ENCODE peak calls at places on chromosomes 4 and X, in five cellular contexts. One of them, this sample, is unnamed.

GRCh38 chrX:154028502-154029184 is 8.9 kb upstream of the IRAK1 start:
- DNase-seq in AG09309: no peak
- DNase-seq in GM13976: no peak
- DNase-seq in epithelial cell of esophagus: no peak
- DNase-seq in mammary epithelial cell: no peak
- DNase-seq in this sample: no peak

GRCh38 chr4:180356766-180357165 is 1886.4 kb upstream of the TENM3 start:
- DNase-seq in AG09309: no peak
- DNase-seq in GM13976: no peak
- DNase-seq in epithelial cell of esophagus: no peak
- DNase-seq in mammary epithelial cell: no peak
- DNase-seq in this sample: no peak

GRCh38 chr4:6986067-6986780 is 56.9 kb upstream of the TADA2B start:
- DNase-seq in AG09309: no peak
- DNase-seq in GM13976: no peak
- DNase-seq in epithelial cell of esophagus: peak
- DNase-seq in mammary epithelial cell: peak
- DNase-seq in this sample: no peak

GRCh38 chrX:55011294-55011693 is 11.1 kb downstream of the APEX2 start:
- DNase-seq in AG09309: no peak
- DNase-seq in GM13976: no peak
- DNase-seq in epithelial cell of esophagus: no peak
- DNase-seq in mammary epithelial cell: no peak
- DNase-seq in this sample: no peak

GRCh38 chr4:149017022-149017734 is 575.0 kb upstream of the NR3C2 start:
- DNase-seq in AG09309: no peak
- DNase-seq in GM13976: no peak
- DNase-seq in epithelial cell of esophagus: no peak
- DNase-seq in mammary epithelial cell: no peak
- DNase-seq in this sample: no peak

GRCh38 chr4:94171616-94172015 is 36.0 kb upstream of the SMARCAD1 start:
- DNase-seq in AG09309: no peak
- DNase-seq in GM13976: no peak
- DNase-seq in epithelial cell of esophagus: no peak
- DNase-seq in mammary epithelial cell: no peak
- DNase-seq in this sample: no peak

GRCh38 chrX:113675278-113675677 is 834.6 kb upstream of the AMOT start:
- DNase-seq in AG09309: no peak
- DNase-seq in GM13976: no peak
- DNase-seq in epithelial cell of esophagus: peak
- DNase-seq in mammary epithelial cell: peak
- DNase-seq in this sample: no peak

GRCh38 chr4:148515248-148515647 is 73.0 kb upstream of the NR3C2 start:
- DNase-seq in AG09309: no peak
- DNase-seq in GM13976: no peak
- DNase-seq in epithelial cell of esophagus: peak
- DNase-seq in mammary epithelial cell: peak
- DNase-seq in this sample: no peak

GRCh38 chr4:136864580-136865185 is 667.6 kb downstream of the PCDH18 start:
- DNase-seq in AG09309: peak
- DNase-seq in GM13976: peak
- DNase-seq in epithelial cell of esophagus: peak
- DNase-seq in mammary epithelial cell: peak
- DNase-seq in this sample: no peak

GRCh38 chrX:9285342-9285771 is 179.5 kb upstream of the TBL1X start:
- DNase-seq in AG09309: no peak
- DNase-seq in GM13976: no peak
- DNase-seq in epithelial cell of esophagus: no peak
- DNase-seq in mammary epithelial cell: no peak
- DNase-seq in this sample: no peak

GRCh38 chr4:112766422-112766821 is 129.5 kb downstream of the LARP7 start:
- DNase-seq in AG09309: peak
- DNase-seq in GM13976: peak
- DNase-seq in epithelial cell of esophagus: peak
- DNase-seq in mammary epithelial cell: peak
- DNase-seq in this sample: no peak

GRCh38 chr4:138644322-138644721 is 371.3 kb upstream of the NOCT start:
- DNase-seq in AG09309: no peak
- DNase-seq in GM13976: no peak
- DNase-seq in epithelial cell of esophagus: no peak
- DNase-seq in mammary epithelial cell: no peak
- DNase-seq in this sample: no peak

GRCh38 chrX:26788402-26788998 is 572.5 kb downstream of the MAGEB5 start:
- DNase-seq in AG09309: no peak
- DNase-seq in GM13976: no peak
- DNase-seq in epithelial cell of esophagus: peak
- DNase-seq in mammary epithelial cell: no peak
- DNase-seq in this sample: no peak

DNA sequence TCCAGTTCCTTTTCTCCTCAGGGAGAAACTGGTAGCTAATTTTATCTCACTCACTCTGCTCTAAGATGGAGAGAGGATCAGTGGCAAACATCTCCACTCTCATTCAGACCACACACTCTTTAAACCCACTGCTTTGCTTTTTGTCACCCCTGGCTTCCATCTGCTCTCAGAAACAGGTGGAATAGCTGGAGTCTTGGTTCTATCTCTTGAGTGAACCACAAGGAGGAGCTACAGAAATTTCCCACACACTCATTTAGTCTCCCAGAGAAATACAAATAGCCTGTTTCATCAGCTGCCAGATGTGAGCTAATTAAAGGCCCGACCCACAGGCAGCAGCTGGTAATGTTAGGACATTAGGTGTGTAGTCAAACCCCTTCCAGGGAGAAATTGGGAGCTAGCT is 96.6 kb downstream of the STPG2 start:
- DNase-seq in AG09309: no peak
- DNase-seq in GM13976: no peak
- DNase-seq in epithelial cell of esophagus: peak
- DNase-seq in mammary epithelial cell: peak
- DNase-seq in this sample: no peak
- TF ChIP-seq CTCF in AG09309: no peak
- TF ChIP-seq CTCF in GM13976: no peak
- TF ChIP-seq CTCF in epithelial cell of esophagus: no peak
- TF ChIP-seq CTCF in mammary epithelial cell: no peak
- TF ChIP-seq CTCF in this sample: no peak

GRCh38 chrX:41457618-41458192 is 10.6 kb downstream of the NYX start:
- DNase-seq in AG09309: no peak
- DNase-seq in GM13976: no peak
- DNase-seq in epithelial cell of esophagus: no peak
- DNase-seq in mammary epithelial cell: no peak
- DNase-seq in this sample: no peak
- TF ChIP-seq CTCF in AG09309: peak
- TF ChIP-seq CTCF in GM13976: no peak
- TF ChIP-seq CTCF in epithelial cell of esophagus: no peak
- TF ChIP-seq CTCF in mammary epithelial cell: peak
- TF ChIP-seq CTCF in this sample: peak

DNA sequence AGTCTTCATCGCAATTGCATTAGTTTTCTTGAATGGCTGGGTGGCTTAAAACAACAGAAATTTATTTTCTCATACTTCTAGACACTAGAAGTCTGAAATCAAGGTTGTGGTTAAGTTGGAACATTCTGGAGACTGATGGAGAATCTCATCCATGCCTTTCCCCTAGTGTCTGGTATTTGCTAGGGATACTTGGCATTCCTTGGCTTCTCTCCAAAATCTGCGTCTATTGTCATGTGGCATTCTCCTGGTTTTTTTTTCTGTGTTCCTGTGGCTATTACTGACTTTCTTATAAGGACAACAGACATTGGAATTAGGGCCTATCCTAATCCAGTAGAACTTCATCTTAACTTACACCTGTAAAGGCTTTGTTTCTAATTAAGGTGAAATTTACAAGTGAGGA is 272.8 kb upstream of the EPHA5 start:
- DNase-seq in AG09309: peak
- DNase-seq in GM13976: no peak
- DNase-seq in epithelial cell of esophagus: peak
- DNase-seq in mammary epithelial cell: peak
- DNase-seq in this sample: no peak
- TF ChIP-seq CTCF in AG09309: no peak
- TF ChIP-seq CTCF in GM13976: no peak
- TF ChIP-seq CTCF in epithelial cell of esophagus: peak
- TF ChIP-seq CTCF in mammary epithelial cell: peak
- TF ChIP-seq CTCF in this sample: no peak

GRCh38 chr4:154744341-154744948 is 645 bp downstream of the LRAT start:
- DNase-seq in AG09309: no peak
- DNase-seq in GM13976: no peak
- DNase-seq in epithelial cell of esophagus: no peak
- DNase-seq in mammary epithelial cell: no peak
- DNase-seq in this sample: no peak

GRCh38 chr4:154741131-154741530 is 2.7 kb upstream of the LRAT start:
- DNase-seq in AG09309: no peak
- DNase-seq in GM13976: no peak
- DNase-seq in epithelial cell of esophagus: no peak
- DNase-seq in mammary epithelial cell: no peak
- DNase-seq in this sample: no peak

GRCh38 chr4:154740462-154740861 is 3.3 kb upstream of the LRAT start:
- DNase-seq in AG09309: no peak
- DNase-seq in GM13976: no peak
- DNase-seq in epithelial cell of esophagus: no peak
- DNase-seq in mammary epithelial cell: no peak
- DNase-seq in this sample: no peak

GRCh38 chr4:154741877-154742851 is 1.6 kb upstream of the LRAT start:
- DNase-seq in AG09309: no peak
- DNase-seq in GM13976: peak
- DNase-seq in epithelial cell of esophagus: no peak
- DNase-seq in mammary epithelial cell: no peak
- DNase-seq in this sample: no peak

DNA sequence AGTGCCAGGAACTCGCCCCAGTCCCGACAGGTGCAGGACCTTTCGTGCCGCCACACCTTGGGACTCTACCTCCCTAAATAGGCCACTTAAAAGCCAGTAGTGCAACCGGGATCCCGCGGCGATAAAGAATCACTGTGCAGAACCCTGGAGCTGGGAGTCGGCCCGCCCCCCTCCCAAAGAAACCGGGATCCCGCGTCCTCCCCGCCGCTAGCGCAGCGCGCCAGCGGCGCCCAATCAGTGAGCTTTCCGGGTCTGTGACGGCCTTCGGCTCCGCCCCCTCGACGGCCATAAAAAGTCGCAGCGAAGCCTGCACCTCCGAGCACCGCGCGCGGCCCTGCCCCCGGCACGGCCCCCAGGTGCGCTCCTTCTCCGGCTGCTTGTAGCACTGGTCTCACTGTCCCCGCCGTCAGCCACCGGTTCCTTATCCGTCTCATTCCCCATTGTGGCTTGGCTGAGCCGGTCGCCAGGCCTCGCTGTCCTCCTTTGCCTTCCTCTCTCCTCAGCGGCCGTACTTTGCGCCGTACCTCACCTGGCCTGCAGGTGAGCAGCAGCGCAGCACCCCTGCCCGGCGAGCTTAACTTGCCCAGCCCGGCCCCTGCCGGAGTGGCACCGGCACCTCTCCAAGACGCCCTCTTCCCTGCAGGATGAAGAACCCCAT is at the start of gene LRAT:
- DNase-seq in AG09309: no peak
- DNase-seq in GM13976: peak
- DNase-seq in epithelial cell of esophagus: peak
- DNase-seq in mammary epithelial cell: peak
- DNase-seq in this sample: peak
- TF ChIP-seq CTCF in AG09309: no peak
- TF ChIP-seq CTCF in GM13976: no peak
- TF ChIP-seq CTCF in epithelial cell of esophagus: peak
- TF ChIP-seq CTCF in mammary epithelial cell: peak
- TF ChIP-seq CTCF in this sample: no peak

DNA sequence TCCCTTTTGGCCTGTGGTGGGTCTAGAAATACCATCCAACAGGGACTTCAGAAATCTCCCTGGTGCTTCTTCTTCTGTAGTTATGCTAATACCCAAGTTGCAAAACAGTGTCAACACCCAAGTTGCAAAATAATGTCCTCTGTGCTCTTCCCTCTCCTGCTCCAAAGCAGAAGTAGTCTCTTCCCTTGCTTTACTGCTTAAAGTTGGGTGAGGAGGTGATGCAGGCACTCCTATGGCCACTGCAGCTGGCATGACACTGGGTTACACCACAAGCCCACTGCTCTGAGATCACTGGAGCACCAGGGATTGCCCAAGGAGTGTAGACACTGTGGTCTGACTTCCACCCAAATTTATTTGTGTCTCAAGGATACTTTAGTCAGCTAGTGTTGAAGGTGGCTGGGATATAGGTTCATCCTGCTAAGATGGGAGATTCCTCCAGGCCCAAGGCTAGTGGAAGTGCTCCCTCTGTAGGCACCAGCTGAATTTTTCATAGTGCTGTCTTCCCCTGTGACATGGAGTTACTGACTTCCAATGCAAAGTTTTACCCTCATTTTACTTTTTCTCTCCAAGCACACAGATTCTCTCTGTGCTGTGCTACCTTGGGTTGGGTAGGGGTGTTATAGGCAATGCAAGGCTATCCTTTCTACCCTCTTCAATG is 196.2 kb upstream of the TENT5D start:
- DNase-seq in AG09309: no peak
- DNase-seq in GM13976: no peak
- DNase-seq in epithelial cell of esophagus: peak
- DNase-seq in mammary epithelial cell: no peak
- DNase-seq in this sample: no peak
- TF ChIP-seq CTCF in AG09309: no peak
- TF ChIP-seq CTCF in GM13976: no peak
- TF ChIP-seq CTCF in epithelial cell of esophagus: no peak
- TF ChIP-seq CTCF in mammary epithelial cell: peak
- TF ChIP-seq CTCF in this sample: no peak

GRCh38 chr4:66691101-66691500 is 854.2 kb downstream of the CENPC start:
- DNase-seq in AG09309: no peak
- DNase-seq in GM13976: no peak
- DNase-seq in epithelial cell of esophagus: peak
- DNase-seq in mammary epithelial cell: no peak
- DNase-seq in this sample: no peak
- TF ChIP-seq CTCF in AG09309: peak
- TF ChIP-seq CTCF in GM13976: no peak
- TF ChIP-seq CTCF in epithelial cell of esophagus: peak
- TF ChIP-seq CTCF in mammary epithelial cell: peak
- TF ChIP-seq CTCF in this sample: no peak